ENCODE peak calls at places on chromosomes 4 and X, in four cellular contexts. T is HepG2, G is H1, U is GM12878. L is an unnamed sample. For H3K36me3 and H3K4me1, the result is how much of the 10 kb centered on the place peaks cover.

GRCh38 chr4:40992472-40993298 is 221.7 kb downstream of the APBB2 start:
- DNase-seq in T (no peak), G (no peak), U (peak), L (no peak)

GRCh38 chrX:53116101-53116500 is 22.2 kb downstream of the KANTR start:
- DNase-seq in U (no peak), G (no peak), T (no peak), L (no peak)

GRCh38 chr4:187304131-187304530 is 580.5 kb upstream of the FAT1 start:
- DNase-seq in U (no peak), T (no peak), G (no peak), L (no peak)

GRCh38 chr4:498328-498919 is 532 bp downstream of the ZNF721 start:
- DNase-seq in U (no peak), G (no peak), T (peak), L (no peak)

GRCh38 chr4:15376594-15376993 is 51.2 kb upstream of the C1QTNF7 start:
- DNase-seq in T (peak), U (no peak), G (no peak), L (no peak)

GRCh38 chr4:186726150-186726439 is 2.4 kb upstream of the FAT1 start:
- DNase-seq in T (no peak), U (no peak), G (no peak), L (no peak)

GRCh38 chr4:138301536-138301935 is 59.4 kb upstream of the SLC7A11 start:
- DNase-seq in U (no peak), G (no peak), T (no peak), L (no peak)

GRCh38 chr4:150149381-150149780 is 71.1 kb downstream of the DCLK2 start:
- DNase-seq in T (no peak), U (no peak), G (no peak), L (no peak)

GRCh38 chr4:187578103-187578502 is 417.5 kb upstream of the ZFP42 start:
- DNase-seq in G (no peak), T (no peak), U (no peak), L (no peak)

GRCh38 chrX:95056901-95057300 is 1382.9 kb downstream of the FAM133A start:
- DNase-seq in T (no peak), G (no peak), U (no peak), L (no peak)

GRCh38 chrX:103628386-103629290 is at the start of gene TCEAL1:
- DNase-seq in G (peak), T (peak), U (no peak), L (no peak)

GRCh38 chr4:143307536-143307935 is 29.1 kb upstream of the GAB1 start:
- DNase-seq in U (no peak), T (no peak), G (no peak), L (no peak)

GRCh38 chr4:84238247-84239090 is 260.6 kb downstream of the NKX6-1 start:
- DNase-seq in T (no peak), U (no peak), G (no peak), L (no peak)

GRCh38 chrX:43880439-43880838 is 1.8 kb downstream of the MAOB start:
- DNase-seq in G (no peak), U (no peak), T (no peak), L (no peak)

GRCh38 chrX:101958139-101958538 is 26.3 kb upstream of the ZMAT1 start:
- DNase-seq in U (no peak), T (no peak), G (no peak), L (no peak)

GRCh38 chr4:94765653-94766052 is 7.9 kb downstream of the BMPR1B start:
- DNase-seq in G (no peak), T (no peak), U (no peak), L (no peak)

GRCh38 chr4:36349904-36350554 is 68.6 kb downstream of the DTHD1 start:
- DNase-seq in U (no peak), G (no peak), T (no peak), L (no peak)

GRCh38 chr4:112817933-112818921 is 181.3 kb downstream of the LARP7 start:
- DNase-seq in U (peak), T (peak), G (peak), L (peak)

GRCh38 chr4:1371831-1372165 is 24.8 kb downstream of the UVSSA start:
- DNase-seq in U (no peak), T (no peak), G (no peak), L (no peak)

GRCh38 chr4:6198278-6198677 is 2.1 kb downstream of the JAKMIP1 start:
- DNase-seq in G (no peak), T (no peak), U (no peak), L (no peak)

GRCh38 chr4:6235901-6236625 is 33.6 kb upstream of the WFS1 start:
- DNase-seq in U (no peak), G (no peak), T (no peak), L (no peak)

GRCh38 chr4:10381146-10381545 is 76.1 kb downstream of the ZNF518B start:
- DNase-seq in G (no peak), T (no peak), U (no peak), L (no peak)

GRCh38 chrX:110417128-110417527 is 58.5 kb downstream of the RTL9 start:
- DNase-seq in U (no peak), T (no peak), G (no peak), L (no peak)

GRCh38 chrX:110420771-110421498 is 62.3 kb downstream of the RTL9 start:
- DNase-seq in T (no peak), U (no peak), G (no peak), L (no peak)

GRCh38 chrX:110418220-110418856 is 59.7 kb downstream of the RTL9 start:
- DNase-seq in U (no peak), G (no peak), T (no peak), L (no peak)

GRCh38 chrX:110421499-110422455 is 63.1 kb downstream of the RTL9 start:
- DNase-seq in U (no peak), G (no peak), T (no peak), L (no peak)

GRCh38 chrX:110418857-110419249 is 60.2 kb downstream of the RTL9 start:
- DNase-seq in G (no peak), T (no peak), U (no peak), L (no peak)
- TF ChIP-seq SUZ12 in G (no peak), T (no peak), U (no peak), L (no peak)

GRCh38 chr4:71063711-71064110 is 70.3 kb downstream of the DCK start:
- DNase-seq in T (no peak), U (no peak), G (no peak), L (no peak)

GRCh38 chr4:71066737-71067716 is 73.6 kb downstream of the DCK start:
- DNase-seq in G (no peak), T (peak), U (no peak), L (no peak)

GRCh38 chr4:71064521-71064920 is 71.1 kb downstream of the DCK start:
- DNase-seq in G (no peak), T (no peak), U (no peak), L (no peak)

GRCh38 chr4:71069063-71069462 is 75.6 kb downstream of the DCK start:
- DNase-seq in T (no peak), U (no peak), G (no peak), L (no peak)

DNA sequence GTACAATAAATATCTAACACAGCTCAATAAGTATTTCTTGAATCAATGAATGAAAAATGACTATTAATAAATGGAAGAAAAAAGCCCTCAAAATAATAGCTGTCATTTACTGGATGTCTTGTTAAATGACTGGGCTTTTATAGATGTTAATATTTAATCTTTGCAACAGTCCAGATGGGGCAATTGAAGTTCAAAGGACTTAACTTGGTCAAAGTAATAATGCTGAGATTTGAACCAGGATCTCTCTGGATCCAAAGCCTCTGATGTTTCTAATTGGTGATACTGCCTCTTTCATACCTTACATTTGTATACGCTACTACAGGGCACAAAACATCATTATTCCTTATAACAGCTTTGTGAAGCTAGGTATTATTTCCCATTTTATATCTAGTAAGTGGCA is 72.5 kb downstream of the DCK start:
- DNase-seq in U (no peak), G (no peak), T (no peak), L (no peak)
- H3K36me3 ChIP-seq in U (under half), G (under half), T (under half), L (under half)

DNA sequence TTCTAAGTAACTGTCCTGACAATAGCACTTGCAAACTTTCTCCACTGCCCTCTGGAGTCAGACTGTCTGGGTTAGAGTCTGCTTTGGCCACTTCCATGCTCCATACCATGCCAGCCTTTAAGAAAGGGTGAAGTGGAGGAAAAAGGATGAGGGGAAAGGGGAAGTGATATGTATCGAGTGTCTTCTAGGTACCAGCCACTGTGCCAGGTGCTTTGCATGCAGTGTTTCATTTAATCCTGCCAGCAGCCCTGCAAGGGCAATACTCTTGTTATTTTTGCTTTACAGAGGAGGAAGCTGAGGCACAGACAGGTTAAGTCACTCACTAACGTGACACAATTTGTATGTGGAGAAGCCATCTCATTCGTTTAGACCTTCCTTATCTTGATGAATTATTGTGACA is 55.6 kb downstream of the RTL9 start:
- DNase-seq in T (no peak), G (no peak), U (no peak), L (no peak)
- H3K4me1 ChIP-seq in T (under half), G (under half), U (under half), L (under half)

DNA sequence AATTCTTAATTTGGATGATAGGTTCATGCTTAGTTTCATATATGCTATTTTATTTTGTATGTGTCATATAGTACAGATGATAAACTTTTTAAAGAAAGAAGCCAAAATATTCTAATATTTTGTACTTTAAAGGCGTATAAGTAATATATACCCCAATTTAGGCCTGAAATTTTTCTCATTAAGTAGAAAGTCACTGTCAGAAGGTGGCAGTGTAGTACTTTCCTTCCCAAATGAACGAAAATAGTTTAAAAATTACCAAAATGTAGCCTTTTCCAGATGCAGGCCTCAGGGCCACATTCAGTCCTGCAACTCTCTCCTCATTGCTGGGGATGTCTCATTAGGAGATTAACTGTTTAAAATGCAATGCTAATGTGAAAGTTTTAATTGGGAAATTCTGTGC is 1263.6 kb downstream of the C4orf33 start:
- DNase-seq in U (no peak), T (peak), G (no peak), L (peak)
- TF ChIP-seq SUZ12 in U (no peak), T (no peak), G (no peak), L (no peak)

DNA sequence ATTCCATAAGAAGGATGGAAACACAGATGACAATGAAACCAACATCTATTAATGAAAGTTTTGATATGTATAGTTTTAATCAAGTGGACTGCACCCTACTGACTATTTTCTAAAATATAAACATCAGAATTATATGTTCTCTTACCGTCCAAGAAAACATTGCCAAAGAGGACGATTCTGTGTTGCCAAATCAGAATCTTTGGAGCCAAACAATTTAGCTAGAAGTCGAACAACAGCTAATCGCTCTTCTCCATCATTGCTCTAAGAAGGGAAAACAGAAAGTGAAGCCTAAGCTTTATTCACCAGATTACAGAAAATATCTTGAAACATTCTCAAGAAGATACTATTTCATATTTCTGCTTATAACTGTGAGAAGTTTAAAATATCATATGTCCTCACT is 64.2 kb downstream of the PDS5A start:
- DNase-seq in U (no peak), G (no peak), T (no peak), L (no peak)
- H3K36me3 ChIP-seq in U (under half), G (under half), T (under half), L (half or more)

DNA sequence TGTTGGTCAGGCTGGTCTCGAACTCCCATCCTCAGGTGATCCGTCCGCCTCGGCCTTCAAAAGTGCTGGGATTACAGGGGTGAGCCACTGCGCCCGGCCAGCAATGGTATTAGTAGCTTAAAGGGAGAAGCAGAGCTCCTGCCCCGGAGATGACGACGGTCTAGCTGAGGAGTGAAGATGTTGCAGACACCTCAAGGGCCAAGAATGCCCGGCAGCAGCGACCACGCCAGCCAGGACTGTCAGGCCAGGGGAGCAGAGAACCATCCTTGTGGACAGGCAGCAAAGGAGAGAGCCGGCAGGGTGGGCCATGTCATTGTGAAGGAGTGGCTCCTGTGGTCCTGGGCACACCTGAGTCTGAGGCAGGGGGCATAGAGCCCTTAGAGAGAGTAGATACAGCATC is 210.1 kb upstream of the BCOR start:
- DNase-seq in T (no peak), G (no peak), U (no peak), L (no peak)
- H3K4me1 ChIP-seq in T (under half), G (under half), U (under half), L (under half)

GRCh38 chrX:28188526-28188925 is 207.3 kb upstream of the DCAF8L1 start:
- DNase-seq in G (no peak), U (no peak), T (no peak), L (no peak)
- TF ChIP-seq SUZ12 in G (no peak), U (no peak), T (no peak), L (no peak)

GRCh38 chr4:4423706-4424498 is 37.0 kb downstream of the NSG1 start:
- DNase-seq in G (peak), T (no peak), U (no peak), L (peak)
- H3K36me3 ChIP-seq in G (under half), T (under half), U (under half), L (under half)

DNA sequence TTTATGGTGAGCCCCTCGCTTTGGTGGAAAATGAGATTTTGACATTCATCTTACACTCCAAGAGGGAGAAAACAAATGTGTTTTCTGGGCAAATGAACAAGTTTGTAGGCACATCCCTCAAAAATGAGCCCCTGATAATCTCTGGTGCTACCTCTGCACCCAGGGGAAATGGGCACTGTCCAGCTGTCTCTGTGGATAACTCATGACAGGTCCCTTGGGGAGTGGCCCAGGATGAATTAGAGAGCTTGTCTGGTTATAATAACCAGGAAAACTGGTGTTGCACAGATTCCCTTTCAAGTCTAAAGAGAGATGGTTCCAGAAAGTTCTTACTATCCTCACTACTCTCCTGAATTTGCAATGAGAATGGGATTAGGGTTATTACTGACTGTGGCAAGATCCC is 7.5 kb downstream of the RASL11B start:
- DNase-seq in U (no peak), T (no peak), G (no peak), L (no peak)
- H3K4me1 ChIP-seq in U (under half), T (under half), G (under half), L (under half)

L was measured in NT2/D1.